ENCODE peak calls at places on chromosomes 5 and 9, in seven cellular contexts. V, H, I, Q, S, G and Y are unnamed samples.
A peak's percentile ranks its signal among the peaks of the same experiment; 100 is the strongest.

GRCh38 chr5:143008032-143008431 is 237.9 kb downstream of the ARHGAP26 start:
- DNase-seq in V (no peak), H (no peak), I (no peak), Q (no peak), S (no peak), G (no peak), Y (no peak)

GRCh38 chr5:80300125-80300524 is 19.7 kb upstream of the SPZ1 start:
- DNase-seq in V (no peak), H (no peak), I (no peak), Q (no peak), S (no peak), G (no peak), Y (no peak)

GRCh38 chr9:83284766-83285165 is 221.8 kb upstream of the RASEF start:
- DNase-seq in V (no peak), H (no peak), I (no peak), Q (no peak), S (no peak), G (no peak), Y (no peak)

GRCh38 chr5:133249593-133249992 is 197.8 kb downstream of the HSPA4 start:
- DNase-seq in V (no peak), H (no peak), I (no peak), Q (no peak), S (peak; percentile 40), G (no peak), Y (no peak)

GRCh38 chr5:138178516-138179276 is at the start of the genes BRD8 and KIF20A:
- DNase-seq in V (peak; percentile 97), H (peak; percentile 96), I (peak; percentile 90), Q (peak; percentile 88), S (peak; percentile 99), G (peak; percentile 52), Y (peak; percentile 98)

GRCh38 chr9:93355827-93356226 is 95.7 kb upstream of the FAM120A start:
- DNase-seq in V (no peak), H (no peak), I (no peak), Q (no peak), S (no peak), G (no peak), Y (no peak)

GRCh38 chr5:137310051-137310730 is 188.9 kb downstream of the SPOCK1 start:
- DNase-seq in V (peak; percentile 86), H (no peak), I (peak; percentile 94), Q (no peak), S (peak; percentile 33), G (no peak), Y (peak; percentile 91)

GRCh38 chr9:125407432-125407973 is 145.9 kb downstream of the GAPVD1 start:
- DNase-seq in V (no peak), H (no peak), I (no peak), Q (no peak), S (no peak), G (no peak), Y (no peak)

GRCh38 chr9:76570820-76571219 is 111.8 kb downstream of the GCNT1 start:
- DNase-seq in V (no peak), H (no peak), I (no peak), Q (no peak), S (no peak), G (no peak), Y (no peak)

GRCh38 chr9:123599781-123600180 is 243.8 kb downstream of the CRB2 start:
- DNase-seq in V (no peak), H (no peak), I (no peak), Q (no peak), S (no peak), G (no peak), Y (no peak)

GRCh38 chr9:23821400-23822181 is 4.4 kb downstream of the ELAVL2 start:
- DNase-seq in V (no peak), H (peak; percentile 16), I (no peak), Q (no peak), S (no peak), G (peak; percentile 20), Y (peak; percentile 84)

GRCh38 chr9:116383956-116384355 is 230.4 kb downstream of the PAPPA start:
- DNase-seq in V (no peak), H (no peak), I (no peak), Q (no peak), S (no peak), G (no peak), Y (peak; percentile 38)

GRCh38 chr5:55521903-55522302 is 12.9 kb downstream of the PLPP1 start:
- DNase-seq in V (no peak), H (no peak), I (no peak), Q (no peak), S (peak; percentile 16), G (no peak), Y (no peak)

GRCh38 chr5:142655339-142656267 is 30.3 kb downstream of the FGF1 start:
- DNase-seq in V (peak; percentile 28), H (peak; percentile 77), I (no peak), Q (peak; percentile 85), S (peak; percentile 85), G (peak; percentile 75), Y (peak; percentile 86)

GRCh38 chr9:38359689-38360385 is 32.7 kb upstream of the ALDH1B1 start:
- DNase-seq in V (no peak), H (peak; percentile 3), I (peak; percentile 29), Q (no peak), S (no peak), G (no peak), Y (peak; percentile 12)

GRCh38 chr5:177958696-177959095 is 37.3 kb downstream of the PROP1 start:
- DNase-seq in V (no peak), H (no peak), I (no peak), Q (no peak), S (no peak), G (no peak), Y (no peak)

GRCh38 chr9:96038914-96039313 is 163.4 kb downstream of the ERCC6L2 start:
- DNase-seq in V (no peak), H (no peak), I (no peak), Q (no peak), S (no peak), G (no peak), Y (no peak)

GRCh38 chr9:115590016-115590415 is 472.1 kb upstream of the TNC start:
- DNase-seq in V (peak; percentile 88), H (no peak), I (peak; percentile 94), Q (no peak), S (no peak), G (no peak), Y (peak; percentile 98)

GRCh38 chr9:28927711-28928110 is 1354.4 kb upstream of the C9orf72 start:
- DNase-seq in V (no peak), H (no peak), I (no peak), Q (no peak), S (no peak), G (no peak), Y (no peak)

GRCh38 chr5:163460562-163461176 is at the start of gene HMMR:
- DNase-seq in V (peak; percentile 11), H (no peak), I (peak; percentile 21), Q (no peak), S (peak; percentile 68), G (no peak), Y (peak; percentile 32)

GRCh38 chr5:148912714-148913398 is 86.4 kb downstream of the ADRB2 start:
- DNase-seq in V (peak; percentile 91), H (no peak), I (peak; percentile 98), Q (no peak), S (peak; percentile 84), G (no peak), Y (peak; percentile 78)

GRCh38 chr9:124376329-124376728 is 38.9 kb downstream of the PSMB7 start:
- DNase-seq in V (no peak), H (no peak), I (no peak), Q (no peak), S (no peak), G (no peak), Y (no peak)

GRCh38 chr5:34718516-34718915 is 62.4 kb downstream of the RAI14 start:
- DNase-seq in V (no peak), H (no peak), I (no peak), Q (no peak), S (no peak), G (no peak), Y (no peak)

GRCh38 chr5:116944171-116944570 is 369.5 kb upstream of the SEMA6A start:
- DNase-seq in V (no peak), H (no peak), I (peak; percentile 2), Q (no peak), S (peak; percentile 9), G (no peak), Y (no peak)

GRCh38 chr5:51386916-51387853 is 3.9 kb downstream of the ISL1 start:
- DNase-seq in V (no peak), H (no peak), I (no peak), Q (no peak), S (no peak), G (no peak), Y (peak; percentile 36)

GRCh38 chr5:137281201-137281600 is 217.9 kb downstream of the SPOCK1 start:
- DNase-seq in V (no peak), H (no peak), I (peak; percentile 37), Q (no peak), S (no peak), G (no peak), Y (no peak)

GRCh38 chr5:6905423-6905822 is 192.2 kb downstream of the TENT4A start:
- DNase-seq in V (no peak), H (no peak), I (no peak), Q (no peak), S (no peak), G (no peak), Y (no peak)

GRCh38 chr5:125093776-125094175 is 347.3 kb upstream of the ZNF608 start:
- DNase-seq in V (peak; percentile 77), H (no peak), I (peak; percentile 90), Q (no peak), S (no peak), G (no peak), Y (peak; percentile 71)

GRCh38 chr5:112390327-112390726 is 28.8 kb downstream of the EPB41L4A start:
- DNase-seq in V (no peak), H (peak; percentile 24), I (no peak), Q (no peak), S (peak; percentile 43), G (no peak), Y (peak; percentile 6)

GRCh38 chr9:127980056-127980705 is 608 bp downstream of the EEIG1 start:
- DNase-seq in V (no peak), H (peak; percentile 72), I (no peak), Q (no peak), S (peak; percentile 71), G (no peak), Y (no peak)

GRCh38 chr5:2750026-2750757 is 1.3 kb downstream of the IRX2 start:
- DNase-seq in V (no peak), H (no peak), I (no peak), Q (no peak), S (peak; percentile 20), G (no peak), Y (no peak)

GRCh38 chr9:70110194-70111041 is 66.8 kb downstream of the MAMDC2 start:
- DNase-seq in V (peak; percentile 62), H (no peak), I (peak; percentile 50), Q (no peak), S (no peak), G (no peak), Y (no peak)

GRCh38 chr9:70566066-70566465 is 151.6 kb upstream of the KLF9 start:
- DNase-seq in V (no peak), H (no peak), I (no peak), Q (no peak), S (no peak), G (no peak), Y (no peak)

GRCh38 chr9:133367778-133368177 is 8.1 kb downstream of the SURF4 start:
- DNase-seq in V (no peak), H (no peak), I (no peak), Q (no peak), S (no peak), G (no peak), Y (no peak)

GRCh38 chr5:168746893-168747640 is 167.9 kb upstream of the PANK3 start:
- DNase-seq in V (no peak), H (no peak), I (no peak), Q (no peak), S (no peak), G (no peak), Y (no peak)

GRCh38 chr9:121601234-121601633 is 50.2 kb upstream of the DAB2IP start:
- DNase-seq in V (no peak), H (no peak), I (no peak), Q (no peak), S (no peak), G (no peak), Y (no peak)

GRCh38 chr5:56470007-56470406 is 236.9 kb upstream of the ANKRD55 start:
- DNase-seq in V (no peak), H (no peak), I (no peak), Q (no peak), S (no peak), G (no peak), Y (no peak)